ENCODE peak calls at places on chromosomes 1 and 21, in seven cellular contexts. I is MM.1S, H is epithelial cell of proximal tubule, V is cardiac muscle cell, J is choroid plexus epithelial cell, G is BE2C, P is colonic mucosa. B is an unnamed sample.

GRCh38 chr1:108758782-108759181 is 12.3 kb downstream of the STXBP3 start:
- DNase-seq in V (no peak), H (no peak), J (no peak), I (no peak), G (no peak), P (no peak), B (no peak)

GRCh38 chr1:163094589-163094988 is 25.4 kb downstream of the RGS4 start:
- DNase-seq in P (no peak), V (no peak), G (no peak), J (peak), H (peak), I (peak), B (no peak)

GRCh38 chr1:106754957-106755356 is 301.5 kb upstream of the PRMT6 start:
- DNase-seq in V (peak), H (no peak), J (no peak), P (no peak), G (no peak), I (no peak), B (no peak)

GRCh38 chr1:99992760-99993467 is 23.1 kb downstream of the SLC35A3 start:
- DNase-seq in I (peak), V (no peak), J (peak), G (no peak), P (no peak), H (no peak), B (no peak)

GRCh38 chr1:109444376-109444775 is 18.1 kb upstream of the PSMA5 start:
- DNase-seq in G (no peak), P (no peak), V (no peak), J (no peak), H (no peak), I (no peak), B (no peak)

GRCh38 chr1:35016406-35016805 is 15.3 kb downstream of the ZMYM6 start:
- DNase-seq in H (no peak), I (no peak), V (no peak), G (no peak), J (no peak), P (no peak), B (no peak)

GRCh38 chr1:115098979-115099692 is 9.8 kb upstream of the TSPAN2 start:
- DNase-seq in I (peak), P (peak), V (peak), G (no peak), H (peak), J (peak), B (peak)

GRCh38 chr1:192906334-192906733 is 97.5 kb downstream of the RGS2 start:
- DNase-seq in H (no peak), P (no peak), V (no peak), G (no peak), I (no peak), J (no peak), B (no peak)

GRCh38 chr1:46721204-46721603 is 2.3 kb upstream of the EFCAB14 start:
- DNase-seq in J (no peak), V (no peak), P (no peak), G (no peak), H (no peak), I (no peak), B (no peak)

GRCh38 chr1:24142546-24143431 is at the start of gene IL22RA1:
- DNase-seq in J (no peak), G (no peak), I (peak), P (peak), V (peak), H (no peak), B (peak)

GRCh38 chr1:91406773-91407389 is 2.2 kb upstream of the HFM1 start:
- DNase-seq in V (peak), P (no peak), J (peak), G (no peak), H (no peak), I (no peak), B (peak)

GRCh38 chr1:53738205-53739108 is 507 bp downstream of the GLIS1 start:
- DNase-seq in G (no peak), V (no peak), H (no peak), J (peak), I (no peak), P (no peak), B (no peak)

GRCh38 chr21:45457161-45457831 is 52.3 kb downstream of the COL18A1 start:
- DNase-seq in V (no peak), J (no peak), I (no peak), H (no peak), G (no peak), P (no peak), B (no peak)

GRCh38 chr1:170010443-170010842 is 64.1 kb downstream of the KIFAP3 start:
- DNase-seq in P (peak), H (no peak), J (peak), I (peak), V (peak), G (peak), B (peak)

GRCh38 chr1:236002025-236002390 is 62.9 kb downstream of the NID1 start:
- DNase-seq in P (peak), H (no peak), G (no peak), V (no peak), I (no peak), J (no peak), B (no peak)

GRCh38 chr1:192747942-192748341 is 60.9 kb upstream of the RGS2 start:
- DNase-seq in H (peak), G (no peak), P (no peak), I (no peak), V (peak), J (peak), B (peak)

GRCh38 chr21:23127973-23128372 is 2129.8 kb downstream of the NCAM2 start:
- DNase-seq in J (no peak), P (no peak), V (no peak), H (no peak), G (no peak), I (no peak), B (no peak)

GRCh38 chr1:189811960-189812359 is 665.7 kb downstream of the BRINP3 start:
- DNase-seq in J (no peak), P (no peak), G (no peak), V (no peak), I (no peak), H (no peak), B (no peak)

GRCh38 chr1:29341936-29342335 is 105.6 kb downstream of the PTPRU start:
- DNase-seq in V (peak), J (peak), I (no peak), P (no peak), G (no peak), H (no peak), B (no peak)

GRCh38 chr1:209106237-209106741 is 477.2 kb upstream of the CAMK1G start:
- DNase-seq in H (no peak), G (peak), V (peak), J (peak), P (no peak), I (peak), B (no peak)

GRCh38 chr1:8015809-8016165 is 10.3 kb downstream of the ERRFI1 start:
- DNase-seq in I (no peak), H (no peak), P (no peak), G (no peak), J (peak), V (peak), B (no peak)

GRCh38 chr1:167127661-167128060 is 33.8 kb downstream of the STYXL2 start:
- DNase-seq in G (no peak), P (no peak), I (no peak), V (no peak), H (no peak), J (no peak), B (no peak)

GRCh38 chr1:68321084-68321685 is 88.9 kb upstream of the WLS start:
- DNase-seq in G (peak), H (no peak), J (peak), V (peak), I (no peak), P (peak), B (peak)

GRCh38 chr21:44515359-44516165 is 24.4 kb downstream of the KRTAP10-1 start:
- DNase-seq in I (no peak), V (no peak), G (no peak), H (no peak), P (no peak), J (no peak), B (no peak)

GRCh38 chr1:41776896-41777431 is 141.8 kb downstream of the HIVEP3 start:
- DNase-seq in H (no peak), P (no peak), V (no peak), J (no peak), G (no peak), I (no peak), B (no peak)

GRCh38 chr1:35660581-35661473 is 19.5 kb upstream of the PSMB2 start:
- DNase-seq in V (peak), I (no peak), J (peak), P (no peak), G (no peak), H (no peak), B (no peak)

GRCh38 chr1:31793586-31794285 is 22.1 kb downstream of the SPOCD1 start:
- DNase-seq in G (no peak), V (no peak), H (no peak), J (no peak), P (no peak), I (no peak), B (no peak)

GRCh38 chr1:61368876-61369275 is 286.5 kb downstream of the NFIA start:
- DNase-seq in P (no peak), J (no peak), H (no peak), I (no peak), G (no peak), V (no peak), B (no peak)

GRCh38 chr1:223545325-223545724 is 120.2 kb downstream of the CAPN8 start:
- DNase-seq in V (no peak), G (no peak), J (no peak), P (peak), I (no peak), H (no peak), B (no peak)

GRCh38 chr1:223551610-223552009 is 113.9 kb downstream of the CAPN8 start:
- DNase-seq in G (no peak), H (no peak), P (no peak), V (peak), J (no peak), I (no peak), B (no peak)

GRCh38 chr1:223553957-223554356 is 111.5 kb downstream of the CAPN8 start:
- DNase-seq in G (no peak), V (no peak), H (no peak), P (no peak), J (no peak), I (no peak), B (no peak)

GRCh38 chr1:223547316-223548114 is 118.0 kb downstream of the CAPN8 start:
- DNase-seq in P (no peak), G (no peak), V (no peak), H (no peak), J (no peak), I (no peak), B (no peak)

DNA sequence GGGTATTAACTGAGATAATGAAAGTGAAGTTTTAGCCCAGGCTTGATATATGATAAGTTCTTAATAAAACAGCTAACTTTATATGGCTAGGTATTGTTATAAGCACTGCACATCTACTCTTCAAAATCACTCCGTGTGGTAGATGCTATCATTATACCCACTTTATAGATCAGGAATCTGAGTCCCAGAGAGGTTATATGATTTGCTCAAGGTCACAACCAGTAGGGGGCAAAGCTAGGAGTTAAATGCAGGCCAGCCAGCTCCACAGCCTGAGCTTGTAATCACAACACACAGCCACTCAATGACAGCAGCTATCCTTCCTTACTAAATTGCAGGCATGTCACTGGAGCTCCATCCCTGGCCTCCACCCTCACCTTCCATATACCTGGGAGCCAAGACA is 115.8 kb downstream of the CAPN8 start:
- DNase-seq in H (no peak), G (no peak), P (no peak), J (no peak), V (no peak), I (no peak), B (no peak)
- TF ChIP-seq CTCF in H (no peak), G (no peak), P (no peak), J (no peak), V (no peak), I (no peak), B (no peak)

DNA sequence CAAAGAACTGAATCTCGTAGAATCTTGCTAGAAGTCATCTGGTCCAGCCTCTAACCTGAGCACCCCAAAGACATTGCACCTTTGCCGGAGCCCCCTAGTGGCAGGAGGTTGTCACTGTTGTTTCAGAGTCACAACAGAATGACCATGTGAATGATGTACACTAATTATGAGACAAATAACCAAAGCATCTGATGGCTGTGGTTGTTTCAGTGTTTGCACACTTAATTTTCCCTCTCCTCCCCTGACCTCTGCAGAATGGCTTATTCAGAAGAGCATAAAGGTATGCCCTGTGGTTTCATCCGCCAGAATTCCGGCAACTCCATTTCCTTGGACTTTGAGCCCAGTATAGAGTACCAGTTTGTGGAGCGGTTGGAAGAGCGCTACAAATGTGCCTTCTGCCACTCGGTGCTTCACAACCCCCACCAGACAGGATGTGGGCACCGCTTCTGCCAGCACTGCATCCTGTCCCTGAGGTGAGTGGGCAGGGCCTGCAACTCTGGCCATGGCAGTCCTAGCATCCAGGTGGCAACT is 26.4 kb downstream of the TRAF5 start:
- DNase-seq in P (peak), H (no peak), I (peak), J (peak), G (peak), V (peak), B (peak)
- TF ChIP-seq CTCF in P (peak), H (peak), I (peak), J (peak), G (peak), V (peak), B (peak)

GRCh38 chr1:19096036-19096833 is 113.8 kb downstream of the UBR4 start:
- DNase-seq in V (peak), H (no peak), I (no peak), G (peak), P (peak), J (peak), B (peak)
- TF ChIP-seq CTCF in V (peak), H (peak), I (no peak), G (peak), P (peak), J (peak), B (peak)

GRCh38 chr1:11934295-11935039 is at the start of gene PLOD1:
- DNase-seq in G (peak), I (peak), J (peak), V (peak), P (peak), H (no peak), B (peak)
- TF ChIP-seq CTCF in G (no peak), I (no peak), J (no peak), V (no peak), P (no peak), H (no peak), B (no peak)